ENCODE peak calls at places on chromosomes 3 and 15, in six cellular contexts. X is H1, H is GM12878, J is HCT116, U is K562, T is HepG2. P is an unnamed sample.
A peak's percentile ranks its signal among the peaks of the same experiment; 100 is the strongest.

GRCh38 chr3:81910244-81910852 is 148.9 kb upstream of the GBE1 start:
- DNase-seq in X (no peak), H (peak; percentile 21), J (peak; percentile 23), U (peak; percentile 34), T (peak; percentile 46), P (peak; percentile 21)

GRCh38 chr3:157916672-157917071 is 189.5 kb downstream of the SHOX2 start:
- DNase-seq in X (no peak), H (no peak), J (no peak), U (no peak), T (no peak), P (no peak)

GRCh38 chr15:77631790-77632551 is 741 bp downstream of the LINGO1 start:
- DNase-seq in X (peak; percentile 77), H (no peak), J (no peak), U (peak; percentile 64), T (no peak), P (no peak)

GRCh38 chr3:31102196-31102879 is 207.9 kb upstream of the GADL1 start:
- DNase-seq in X (no peak), H (no peak), J (no peak), U (no peak), T (no peak), P (no peak)

GRCh38 chr3:120013481-120013880 is 80.8 kb downstream of the GSK3B start:
- DNase-seq in X (no peak), H (no peak), J (no peak), U (no peak), T (no peak), P (peak; percentile 19)

GRCh38 chr3:38030126-38031021 is 932 bp upstream of the PLCD1 start:
- DNase-seq in X (no peak), H (no peak), J (no peak), U (no peak), T (no peak), P (no peak)

GRCh38 chr3:50525191-50525590 is 21.8 kb upstream of the CACNA2D2 start:
- DNase-seq in X (no peak), H (no peak), J (no peak), U (no peak), T (no peak), P (no peak)

GRCh38 chr3:72487946-72488735 is 360.1 kb downstream of the SHQ1 start:
- DNase-seq in X (no peak), H (no peak), J (no peak), U (no peak), T (no peak), P (peak; percentile 15)

GRCh38 chr3:126951561-126951960 is 31.4 kb upstream of the PLXNA1 start:
- DNase-seq in X (no peak), H (no peak), J (no peak), U (no peak), T (no peak), P (no peak)

GRCh38 chr15:100032358-100033080 is 299.3 kb upstream of the LYSMD4 start:
- DNase-seq in X (no peak), H (no peak), J (no peak), U (no peak), T (no peak), P (peak; percentile 22)

GRCh38 chr3:46325645-46326300 is 28.1 kb upstream of the CCR2 start:
- DNase-seq in X (no peak), H (no peak), J (no peak), U (no peak), T (no peak), P (no peak)

GRCh38 chr3:191499307-191500125 is 38.6 kb downstream of the PYDC2 start:
- DNase-seq in X (peak; percentile 52), H (no peak), J (no peak), U (no peak), T (no peak), P (peak; percentile 16)

GRCh38 chr3:132587401-132587800 is 9.7 kb upstream of the ACKR4 start:
- DNase-seq in X (no peak), H (no peak), J (no peak), U (no peak), T (no peak), P (no peak)

GRCh38 chr3:127360647-127361046 is 72.8 kb upstream of the PRR20G start:
- DNase-seq in X (no peak), H (no peak), J (no peak), U (no peak), T (no peak), P (no peak)

GRCh38 chr3:44571024-44571423 is 13.7 kb upstream of the ZNF660 start:
- DNase-seq in X (no peak), H (no peak), J (no peak), U (no peak), T (no peak), P (no peak)

GRCh38 chr3:62965311-62965710 is 90.1 kb upstream of the CADPS start:
- DNase-seq in X (no peak), H (no peak), J (no peak), U (no peak), T (no peak), P (no peak)

GRCh38 chr3:194065119-194065392 is 70.9 kb upstream of the HES1 start:
- DNase-seq in X (no peak), H (no peak), J (no peak), U (no peak), T (no peak), P (no peak)

GRCh38 chr3:194062825-194063224 is 73.1 kb upstream of the HES1 start:
- DNase-seq in X (no peak), H (no peak), J (no peak), U (no peak), T (no peak), P (no peak)

GRCh38 chr3:194064380-194065118 is 71.4 kb upstream of the HES1 start:
- DNase-seq in X (no peak), H (no peak), J (no peak), U (no peak), T (no peak), P (no peak)

GRCh38 chr3:194058189-194058571 is 77.8 kb upstream of the HES1 start:
- DNase-seq in X (peak; percentile 79), H (no peak), J (no peak), U (peak; percentile 27), T (peak; percentile 65), P (peak; percentile 36)

GRCh38 chr3:194061421-194062029 is 74.4 kb upstream of the HES1 start:
- DNase-seq in X (no peak), H (no peak), J (no peak), U (no peak), T (no peak), P (peak; percentile 15)
- TF ChIP-seq CEBPB in X (no peak), H (no peak), J (no peak), U (no peak), T (no peak), P (no peak)

GRCh38 chr3:188396900-188397299 is 242.9 kb downstream of the LPP start:
- DNase-seq in X (no peak), H (no peak), J (no peak), U (no peak), T (no peak), P (no peak)
- H3K9ac ChIP-seq in X (no peak overlapping the region), H (no peak overlapping the region), J (no peak overlapping the region), U (no peak overlapping the region), T (no peak overlapping the region), P (no peak overlapping the region)

GRCh38 chr3:39752019-39752637 is 57.3 kb upstream of the MYRIP start:
- DNase-seq in X (no peak), H (no peak), J (no peak), U (no peak), T (no peak), P (no peak)
- H3K27ac ChIP-seq in X (no peak overlapping the region), H (no peak overlapping the region), J (no peak overlapping the region), U (no peak overlapping the region), T (no peak overlapping the region), P (no peak overlapping the region)

GRCh38 chr3:184177331-184177731 is 2.7 kb downstream of the AP2M1 start:
- DNase-seq in X (no peak), H (no peak), J (no peak), U (no peak), T (no peak), P (peak; percentile 30)
- TF ChIP-seq CEBPB in X (no peak), H (no peak), J (no peak), U (no peak), T (no peak), P (no peak)